ENCODE peak calls at places on chromosomes 11 and 22, in eight cellular contexts. R is tibial nerve, D is transverse colon, E is adrenal gland, V is stomach, H is testis, M is breast epithelium, Y is right lobe of liver. C is an unnamed sample.

GRCh38 chr11:108117746-108118371 is 3.5 kb upstream of the ACAT1 start:
- DNase-seq in E (no peak), R (no peak), H (no peak), V (no peak), M (no peak), Y (no peak), D (no peak), C (no peak)

GRCh38 chr11:106986261-106986660 is 32.0 kb downstream of the GUCY1A2 start:
- DNase-seq in M (no peak), Y (no peak), R (no peak), E (no peak), H (no peak), D (no peak), V (no peak), C (no peak)

GRCh38 chr11:37511425-37511933 is 913.4 kb upstream of the RAG2 start:
- DNase-seq in D (no peak), R (no peak), V (no peak), Y (no peak), E (no peak), M (no peak), H (no peak), C (no peak)

GRCh38 chr22:22753526-22754267 is 109.3 kb downstream of the GGTLC2 start:
- DNase-seq in Y (peak), H (peak), E (peak), V (peak), D (peak), R (peak), M (peak), C (peak)

GRCh38 chr22:17588606-17589005 is 25.3 kb downstream of the SLC25A18 start:
- DNase-seq in Y (no peak), E (no peak), H (no peak), V (no peak), M (no peak), D (no peak), R (no peak), C (no peak)

GRCh38 chr11:76315182-76315853 is 65.6 kb downstream of the THAP12 start:
- DNase-seq in V (no peak), R (no peak), D (no peak), E (no peak), M (no peak), H (no peak), Y (no peak), C (no peak)

GRCh38 chr22:17706451-17706900 is 67.8 kb downstream of the BID start:
- DNase-seq in M (peak), Y (no peak), H (peak), D (peak), V (peak), R (peak), E (peak), C (no peak)

GRCh38 chr11:72589802-72590761 is 84.1 kb downstream of the PDE2A start:
- DNase-seq in H (peak), Y (peak), E (no peak), M (no peak), R (no peak), V (peak), D (peak), C (peak)

GRCh38 chr11:16632295-16633200 is 105.9 kb upstream of the C11orf58 start:
- DNase-seq in V (no peak), Y (peak), M (no peak), E (no peak), H (no peak), D (no peak), R (no peak), C (no peak)

GRCh38 chr11:117996058-117996457 is 9.9 kb downstream of the IL10RA start:
- DNase-seq in Y (no peak), R (no peak), E (no peak), H (no peak), V (no peak), M (no peak), D (no peak), C (no peak)

GRCh38 chr11:102666331-102666957 is 39.1 kb downstream of the MMP27 start:
- DNase-seq in D (peak), V (no peak), E (peak), H (peak), R (peak), M (no peak), Y (no peak), C (no peak)

GRCh38 chr11:91978747-91979146 is 245.9 kb upstream of the FAT3 start:
- DNase-seq in D (no peak), Y (no peak), R (no peak), E (no peak), M (no peak), V (no peak), H (no peak), C (no peak)

GRCh38 chr11:113202431-113202830 is 112.0 kb upstream of the TTC12 start:
- DNase-seq in M (peak), H (no peak), Y (no peak), D (no peak), R (no peak), E (no peak), V (no peak), C (no peak)

GRCh38 chr11:116615211-116615865 is 157.4 kb downstream of the BUD13 start:
- DNase-seq in Y (no peak), R (no peak), D (no peak), E (peak), V (no peak), M (no peak), H (no peak), C (no peak)

GRCh38 chr11:134666273-134667174 is 254.5 kb upstream of the B3GAT1 start:
- DNase-seq in V (peak), D (no peak), Y (no peak), E (peak), R (no peak), M (no peak), H (no peak), C (no peak)

GRCh38 chr11:12888525-12889158 is 120.5 kb upstream of the RASSF10 start:
- DNase-seq in H (peak), M (peak), V (peak), D (peak), E (peak), Y (peak), R (peak), C (peak)

GRCh38 chr11:47850337-47850736 is 2.2 kb upstream of the NUP160 start:
- DNase-seq in D (no peak), H (no peak), V (no peak), E (peak), M (no peak), R (no peak), Y (no peak), C (no peak)

GRCh38 chr11:11558826-11559225 is 63.0 kb downstream of the GALNT18 start:
- DNase-seq in Y (no peak), V (no peak), M (no peak), E (no peak), H (no peak), D (no peak), R (no peak), C (no peak)

GRCh38 chr22:20210473-20211059 is 57.6 kb downstream of the RTN4R start:
- DNase-seq in R (no peak), Y (no peak), E (no peak), V (no peak), M (no peak), H (no peak), D (no peak), C (no peak)

GRCh38 chr11:62150887-62151736 is 27.3 kb downstream of the INCENP start:
- DNase-seq in H (peak), E (peak), R (no peak), V (peak), D (no peak), Y (no peak), M (no peak), C (no peak)

GRCh38 chr22:45867118-45867905 is 109.7 kb downstream of the WNT7B start:
- DNase-seq in D (no peak), M (peak), R (no peak), E (peak), H (peak), Y (peak), V (peak), C (no peak)

GRCh38 chr22:40178417-40179409 is 988 bp downstream of the TNRC6B start:
- DNase-seq in E (no peak), Y (no peak), H (peak), D (peak), V (no peak), M (no peak), R (peak), C (no peak)

GRCh38 chr11:67632982-67633755 is 3.4 kb upstream of the NUDT8 start:
- DNase-seq in Y (peak), D (no peak), V (no peak), H (no peak), R (no peak), E (no peak), M (no peak), C (no peak)

GRCh38 chr11:36453678-36454077 is 56.4 kb downstream of the TRAF6 start:
- DNase-seq in V (no peak), H (no peak), R (no peak), D (no peak), M (no peak), Y (no peak), E (no peak), C (no peak)

GRCh38 chr11:123473941-123474668 is 44.0 kb downstream of the GRAMD1B start:
- DNase-seq in E (peak), H (no peak), R (no peak), M (no peak), V (no peak), D (no peak), Y (no peak), C (no peak)

GRCh38 chr22:42862045-42862734 is 5.1 kb upstream of the ARFGAP3 start:
- DNase-seq in M (no peak), R (no peak), E (no peak), D (no peak), V (no peak), H (no peak), Y (no peak), C (no peak)

GRCh38 chr11:62048101-62048500 is 75.7 kb upstream of the INCENP start:
- DNase-seq in D (no peak), V (no peak), E (no peak), R (no peak), H (no peak), M (no peak), Y (no peak), C (no peak)

GRCh38 chr11:44619931-44620725 is 54.7 kb downstream of the CD82 start:
- DNase-seq in H (no peak), V (peak), M (peak), Y (peak), E (peak), D (peak), R (no peak), C (peak)

GRCh38 chr11:129346916-129347315 is 28.7 kb upstream of the BARX2 start:
- DNase-seq in V (no peak), H (no peak), D (no peak), R (no peak), Y (no peak), E (no peak), M (no peak), C (no peak)

GRCh38 chr22:46443850-46444389 is 93.5 kb downstream of the CELSR1 start:
- DNase-seq in E (no peak), M (no peak), D (peak), H (no peak), R (no peak), V (peak), Y (no peak), C (no peak)

DNA sequence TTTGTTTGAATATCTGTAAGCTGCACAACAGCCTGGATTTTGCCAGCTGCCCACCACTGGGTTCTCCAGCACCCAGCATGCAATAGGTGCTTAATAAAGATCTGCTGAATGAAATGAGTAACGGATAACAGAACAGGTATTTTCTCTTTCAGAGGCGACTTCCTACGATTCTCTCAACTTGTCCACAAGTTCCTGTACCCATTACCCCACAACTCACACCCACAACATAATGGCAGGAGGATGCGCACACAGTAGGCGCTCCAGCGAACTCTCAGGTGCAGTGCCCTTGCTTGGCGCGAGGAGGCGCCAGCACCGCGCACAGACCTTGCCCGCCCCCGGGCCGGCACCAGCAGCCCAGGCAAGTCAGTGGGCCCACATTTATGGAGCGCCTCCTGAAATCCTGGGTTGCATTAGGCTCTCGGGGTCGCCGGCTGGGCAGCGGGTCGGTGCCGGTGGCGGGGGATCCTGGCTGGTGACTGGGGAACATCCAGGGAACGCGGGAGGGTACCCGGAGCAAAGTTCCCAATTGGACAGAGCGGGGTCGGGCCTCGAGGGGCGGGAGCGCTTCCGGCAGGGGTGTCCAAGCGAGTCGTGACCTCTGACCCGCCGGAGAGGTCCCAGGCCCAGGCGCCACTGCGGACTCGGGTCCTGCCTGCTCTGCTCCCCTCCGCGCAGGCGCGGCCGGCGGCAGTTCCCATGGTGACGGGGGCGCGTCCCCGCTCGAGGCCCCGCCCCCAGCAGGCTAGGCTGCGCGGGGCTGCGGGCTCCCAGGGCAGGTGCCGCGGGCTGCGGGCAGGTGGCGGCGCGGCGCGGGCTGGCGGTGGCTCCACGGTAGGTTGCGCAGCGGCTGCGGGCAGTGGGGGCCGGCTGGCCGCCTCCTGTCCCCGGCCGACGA is at the start of gene KIAA1671:
- DNase-seq in D (peak), M (peak), V (peak), H (peak), E (peak), R (peak), Y (peak), C (peak)
- TF ChIP-seq POLR2A in D (no peak), M (no peak), V (no peak), H (no peak), E (peak), R (peak), Y (peak), C (peak)

DNA sequence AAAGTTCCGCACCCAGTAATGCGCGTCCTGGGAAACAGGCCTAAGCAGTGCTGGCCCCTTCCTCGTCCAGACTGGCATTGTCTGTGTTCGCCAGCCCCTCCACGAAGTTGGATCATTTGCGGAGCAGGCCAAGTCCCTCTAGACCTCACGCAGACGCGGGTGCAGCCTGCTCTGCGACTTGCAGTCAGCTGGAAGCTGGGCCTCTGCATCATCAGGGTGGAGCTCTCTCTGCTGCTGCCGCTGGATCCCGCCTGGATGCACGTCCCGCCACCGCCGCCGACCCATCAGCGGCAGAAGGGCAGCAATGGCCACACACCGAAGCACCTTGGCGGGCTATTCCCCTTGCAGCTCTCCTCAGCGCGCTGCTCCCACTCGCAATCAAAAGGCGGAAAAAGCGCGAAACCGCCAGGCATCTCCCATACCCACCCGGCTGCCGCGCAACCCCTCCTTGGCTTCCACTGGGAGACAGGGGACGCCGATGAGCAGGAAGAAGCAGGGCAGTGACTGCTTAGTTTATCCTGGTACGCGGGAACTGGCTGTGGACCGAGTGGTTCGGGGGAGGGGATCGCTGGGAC is 34.1 kb upstream of the GLYATL1 start:
- DNase-seq in D (no peak), E (peak), M (no peak), H (peak), Y (peak), V (no peak), R (no peak), C (peak)
- TF ChIP-seq CTCF in D (no peak), E (no peak), M (no peak), H (no peak), Y (no peak), V (no peak), R (no peak), C (no peak)

DNA sequence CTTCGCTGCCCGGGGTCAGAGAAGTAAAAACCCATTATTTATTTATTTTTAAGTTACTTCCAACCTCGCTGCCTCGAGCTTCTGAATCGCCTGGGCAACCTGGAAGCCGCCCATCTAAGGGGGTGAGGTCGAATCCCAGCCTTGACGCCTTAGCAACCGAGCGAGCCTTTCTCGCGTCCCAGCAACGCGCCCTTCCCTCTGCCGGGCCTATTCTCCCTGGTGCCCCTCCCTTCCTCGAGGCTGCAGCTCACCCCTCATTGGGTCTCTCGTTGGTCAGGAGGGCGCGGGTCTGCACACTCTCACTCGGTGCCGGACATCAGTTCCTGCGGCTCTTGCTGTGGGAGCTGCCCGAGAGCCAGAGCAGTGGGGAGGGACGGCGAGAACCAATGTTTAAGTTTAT is at the start of gene CCDC81:
- DNase-seq in R (no peak), H (peak), V (no peak), E (no peak), D (no peak), M (no peak), Y (peak), C (no peak)
- H3K4me3 ChIP-seq in R (peak), H (peak), V (peak), E (no peak), D (no peak), M (peak), Y (no peak), C (no peak)

GRCh38 chr11:87037450-87038234 is at the start of gene TMEM135:
- DNase-seq in D (peak), V (peak), H (peak), Y (peak), R (peak), M (peak), E (peak), C (peak)
- TF ChIP-seq POLR2A in D (peak), V (no peak), H (no peak), Y (peak), R (no peak), M (no peak), E (peak), C (peak)

DNA sequence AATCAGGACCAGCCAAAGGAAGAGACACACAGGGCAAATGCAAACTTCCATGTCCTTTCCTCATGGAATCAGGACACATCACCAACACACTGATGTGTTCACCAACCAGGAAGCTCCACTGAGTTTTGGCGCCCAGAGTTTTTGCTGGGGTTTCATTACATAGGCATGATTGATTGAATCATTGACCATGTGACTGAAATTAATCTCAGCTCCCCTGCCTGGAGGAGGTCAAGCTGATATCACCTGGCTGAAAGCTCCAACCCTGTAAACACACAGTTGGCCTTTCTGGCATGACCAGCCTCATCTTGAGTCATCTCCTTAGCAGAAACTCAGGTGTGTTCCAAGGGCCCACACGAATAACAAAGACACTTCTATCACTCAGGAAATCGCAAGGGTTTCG is 133.2 kb downstream of the TRIM29 start:
- DNase-seq in R (no peak), Y (no peak), E (no peak), V (no peak), D (no peak), H (no peak), M (no peak), C (peak)
- TF ChIP-seq CTCF in R (no peak), Y (no peak), E (no peak), V (no peak), D (no peak), H (no peak), M (no peak), C (no peak)

DNA sequence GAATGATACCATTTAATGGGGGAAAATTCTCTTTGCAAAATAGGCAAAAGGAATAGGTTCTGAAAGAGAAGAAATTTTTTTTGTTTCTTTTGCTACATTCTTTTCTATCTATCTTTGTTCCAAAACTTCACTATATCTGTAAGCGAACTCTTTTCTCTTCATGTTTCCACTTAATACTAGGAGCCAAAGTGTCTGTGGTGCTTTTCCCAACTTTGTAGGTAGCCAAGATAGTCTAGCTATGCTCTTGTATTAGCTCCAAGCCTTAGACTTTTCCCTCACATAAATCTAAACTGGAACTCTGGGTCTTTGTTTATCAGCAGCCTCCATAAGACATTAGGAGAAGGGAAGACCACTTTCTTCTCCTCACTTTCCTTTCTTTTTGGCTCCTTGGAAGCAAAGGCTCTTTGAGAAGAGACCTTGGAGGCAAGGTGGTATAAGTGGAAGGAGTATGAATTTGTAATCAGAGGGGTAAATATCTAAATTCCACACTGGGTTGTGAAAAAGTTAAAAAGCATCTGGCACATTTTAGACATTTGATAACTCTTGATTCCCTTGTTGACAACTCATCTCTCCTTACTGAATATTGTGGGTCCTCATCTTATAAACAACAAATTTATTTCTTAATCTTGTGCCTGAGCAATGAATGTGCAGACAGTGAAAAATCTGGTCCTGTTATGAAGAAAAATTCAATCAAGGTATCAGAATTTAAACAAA is 130.0 kb downstream of the EHF start:
- DNase-seq in E (no peak), D (no peak), V (no peak), Y (no peak), R (no peak), M (no peak), H (no peak), C (no peak)
- H3K4me3 ChIP-seq in E (no peak), D (no peak), V (no peak), Y (no peak), R (no peak), M (no peak), H (no peak), C (no peak)

DNA sequence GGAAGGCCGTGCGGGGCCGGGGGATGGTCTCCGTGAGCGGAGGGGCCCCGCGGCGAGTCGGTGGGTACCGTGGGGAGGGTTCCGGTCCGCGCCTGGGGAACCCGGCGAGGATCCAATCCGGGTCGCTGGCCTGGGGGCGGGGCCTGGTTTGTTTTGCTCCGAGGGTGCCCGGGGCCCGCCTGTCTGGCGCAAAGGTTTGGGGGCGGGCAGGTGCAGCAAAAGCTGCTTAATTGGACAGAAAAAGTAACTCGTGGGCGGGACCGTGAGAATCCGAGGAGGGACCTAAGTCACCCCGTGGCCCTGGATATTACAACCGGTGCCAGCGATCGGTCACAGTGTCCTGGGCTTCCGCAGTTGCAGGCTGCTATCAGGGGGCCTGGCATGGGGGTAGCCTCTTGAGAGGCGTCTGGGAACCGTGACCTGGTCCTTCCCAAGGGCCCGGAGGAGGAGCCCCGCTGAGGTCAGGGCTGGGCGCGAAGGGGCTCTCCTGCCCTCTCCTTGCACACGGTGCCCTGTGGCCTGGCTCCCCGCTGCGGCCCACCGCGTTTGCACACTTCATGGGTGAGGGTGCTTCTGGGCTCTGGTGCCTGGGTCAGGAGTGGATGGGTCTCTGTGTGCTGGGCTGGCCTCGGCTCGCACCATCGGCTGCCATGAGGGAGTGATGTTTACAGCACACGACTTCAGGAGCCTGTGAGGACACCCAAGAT is 1.4 kb downstream of the PNPLA2 start:
- DNase-seq in Y (peak), E (peak), M (peak), V (peak), R (peak), D (peak), H (peak), C (peak)
- TF ChIP-seq POLR2A in Y (peak), E (peak), M (no peak), V (no peak), R (no peak), D (peak), H (no peak), C (peak)